ENCODE peak calls at places on chromosome 5, in eight cellular contexts. One of them, this sample, is unnamed.

GRCh38 chr5:167863883-167864282 is 427.6 kb upstream of the WWC1 start:
- DNase-seq in Right ventricle myocardium inferior: no peak
- DNase-seq in naive thymus-derived CD8-positive, alpha-beta T cell: no peak
- DNase-seq in stimulated activated CD4-positive, alpha-beta T cell treated with anti-CD3 and anti-CD28 coated beads, Interleukin-12 subunit alpha, Interleukin-12 subunit beta, amount 100 ng/mL, for 4 hours: no peak
- DNase-seq in HS-27A: no peak
- DNase-seq in occipital lobe: no peak
- DNase-seq in astrocyte of the spinal cord: no peak
- DNase-seq in fibroblast of pulmonary artery: no peak
- DNase-seq in this sample: no peak

GRCh38 chr5:72205431-72206009 is 98.2 kb downstream of the MAP1B start:
- DNase-seq in HS-27A: no peak
- DNase-seq in naive thymus-derived CD8-positive, alpha-beta T cell: no peak
- DNase-seq in fibroblast of pulmonary artery: no peak
- DNase-seq in occipital lobe: no peak
- DNase-seq in Right ventricle myocardium inferior: no peak
- DNase-seq in astrocyte of the spinal cord: peak
- DNase-seq in stimulated activated CD4-positive, alpha-beta T cell treated with anti-CD3 and anti-CD28 coated beads, Interleukin-12 subunit alpha, Interleukin-12 subunit beta, amount 100 ng/mL, for 4 hours: no peak
- DNase-seq in this sample: no peak

GRCh38 chr5:107542428-107542827 is 128.3 kb downstream of the EFNA5 start:
- DNase-seq in Right ventricle myocardium inferior: peak
- DNase-seq in astrocyte of the spinal cord: peak
- DNase-seq in stimulated activated CD4-positive, alpha-beta T cell treated with anti-CD3 and anti-CD28 coated beads, Interleukin-12 subunit alpha, Interleukin-12 subunit beta, amount 100 ng/mL, for 4 hours: no peak
- DNase-seq in HS-27A: peak
- DNase-seq in naive thymus-derived CD8-positive, alpha-beta T cell: no peak
- DNase-seq in fibroblast of pulmonary artery: peak
- DNase-seq in occipital lobe: no peak
- DNase-seq in this sample: no peak

GRCh38 chr5:180618830-180619562 is 27.7 kb upstream of the SCGB3A1 start:
- DNase-seq in fibroblast of pulmonary artery: peak
- DNase-seq in Right ventricle myocardium inferior: no peak
- DNase-seq in naive thymus-derived CD8-positive, alpha-beta T cell: peak
- DNase-seq in stimulated activated CD4-positive, alpha-beta T cell treated with anti-CD3 and anti-CD28 coated beads, Interleukin-12 subunit alpha, Interleukin-12 subunit beta, amount 100 ng/mL, for 4 hours: peak
- DNase-seq in astrocyte of the spinal cord: peak
- DNase-seq in occipital lobe: no peak
- DNase-seq in HS-27A: no peak
- DNase-seq in this sample: no peak

GRCh38 chr5:16880547-16880946 is 55.5 kb downstream of the MYO10 start:
- DNase-seq in occipital lobe: no peak
- DNase-seq in fibroblast of pulmonary artery: no peak
- DNase-seq in stimulated activated CD4-positive, alpha-beta T cell treated with anti-CD3 and anti-CD28 coated beads, Interleukin-12 subunit alpha, Interleukin-12 subunit beta, amount 100 ng/mL, for 4 hours: no peak
- DNase-seq in Right ventricle myocardium inferior: no peak
- DNase-seq in HS-27A: no peak
- DNase-seq in astrocyte of the spinal cord: no peak
- DNase-seq in naive thymus-derived CD8-positive, alpha-beta T cell: no peak
- DNase-seq in this sample: no peak

GRCh38 chr5:23007226-23007625 is 154.1 kb upstream of the CDH12 start:
- DNase-seq in astrocyte of the spinal cord: no peak
- DNase-seq in occipital lobe: no peak
- DNase-seq in fibroblast of pulmonary artery: peak
- DNase-seq in Right ventricle myocardium inferior: no peak
- DNase-seq in stimulated activated CD4-positive, alpha-beta T cell treated with anti-CD3 and anti-CD28 coated beads, Interleukin-12 subunit alpha, Interleukin-12 subunit beta, amount 100 ng/mL, for 4 hours: no peak
- DNase-seq in HS-27A: no peak
- DNase-seq in naive thymus-derived CD8-positive, alpha-beta T cell: no peak
- DNase-seq in this sample: no peak

GRCh38 chr5:127680579-127680978 is 22.6 kb upstream of the CCDC192 start:
- DNase-seq in fibroblast of pulmonary artery: no peak
- DNase-seq in naive thymus-derived CD8-positive, alpha-beta T cell: no peak
- DNase-seq in Right ventricle myocardium inferior: no peak
- DNase-seq in HS-27A: no peak
- DNase-seq in astrocyte of the spinal cord: no peak
- DNase-seq in stimulated activated CD4-positive, alpha-beta T cell treated with anti-CD3 and anti-CD28 coated beads, Interleukin-12 subunit alpha, Interleukin-12 subunit beta, amount 100 ng/mL, for 4 hours: no peak
- DNase-seq in occipital lobe: no peak
- DNase-seq in this sample: no peak

GRCh38 chr5:173721259-173722232 is 105.1 kb upstream of the BOD1 start:
- DNase-seq in Right ventricle myocardium inferior: no peak
- DNase-seq in astrocyte of the spinal cord: no peak
- DNase-seq in stimulated activated CD4-positive, alpha-beta T cell treated with anti-CD3 and anti-CD28 coated beads, Interleukin-12 subunit alpha, Interleukin-12 subunit beta, amount 100 ng/mL, for 4 hours: no peak
- DNase-seq in HS-27A: no peak
- DNase-seq in naive thymus-derived CD8-positive, alpha-beta T cell: no peak
- DNase-seq in fibroblast of pulmonary artery: no peak
- DNase-seq in occipital lobe: no peak
- DNase-seq in this sample: no peak

GRCh38 chr5:104400941-104401340 is 838.4 kb upstream of the NUDT12 start:
- DNase-seq in Right ventricle myocardium inferior: no peak
- DNase-seq in occipital lobe: no peak
- DNase-seq in HS-27A: no peak
- DNase-seq in naive thymus-derived CD8-positive, alpha-beta T cell: no peak
- DNase-seq in astrocyte of the spinal cord: no peak
- DNase-seq in fibroblast of pulmonary artery: no peak
- DNase-seq in stimulated activated CD4-positive, alpha-beta T cell treated with anti-CD3 and anti-CD28 coated beads, Interleukin-12 subunit alpha, Interleukin-12 subunit beta, amount 100 ng/mL, for 4 hours: no peak
- DNase-seq in this sample: no peak

GRCh38 chr5:138884554-138884953 is 9.4 kb upstream of the LRRTM2 start:
- DNase-seq in HS-27A: no peak
- DNase-seq in naive thymus-derived CD8-positive, alpha-beta T cell: no peak
- DNase-seq in fibroblast of pulmonary artery: no peak
- DNase-seq in astrocyte of the spinal cord: no peak
- DNase-seq in stimulated activated CD4-positive, alpha-beta T cell treated with anti-CD3 and anti-CD28 coated beads, Interleukin-12 subunit alpha, Interleukin-12 subunit beta, amount 100 ng/mL, for 4 hours: no peak
- DNase-seq in Right ventricle myocardium inferior: no peak
- DNase-seq in occipital lobe: no peak
- DNase-seq in this sample: no peak

GRCh38 chr5:176174345-176175025 is 63.7 kb upstream of the SIMC1 start:
- DNase-seq in fibroblast of pulmonary artery: no peak
- DNase-seq in astrocyte of the spinal cord: no peak
- DNase-seq in Right ventricle myocardium inferior: no peak
- DNase-seq in naive thymus-derived CD8-positive, alpha-beta T cell: no peak
- DNase-seq in HS-27A: no peak
- DNase-seq in occipital lobe: no peak
- DNase-seq in stimulated activated CD4-positive, alpha-beta T cell treated with anti-CD3 and anti-CD28 coated beads, Interleukin-12 subunit alpha, Interleukin-12 subunit beta, amount 100 ng/mL, for 4 hours: no peak
- DNase-seq in this sample: no peak

GRCh38 chr5:111548992-111549649 is 36.8 kb upstream of the STARD4 start:
- DNase-seq in Right ventricle myocardium inferior: no peak
- DNase-seq in HS-27A: no peak
- DNase-seq in fibroblast of pulmonary artery: no peak
- DNase-seq in stimulated activated CD4-positive, alpha-beta T cell treated with anti-CD3 and anti-CD28 coated beads, Interleukin-12 subunit alpha, Interleukin-12 subunit beta, amount 100 ng/mL, for 4 hours: no peak
- DNase-seq in astrocyte of the spinal cord: no peak
- DNase-seq in naive thymus-derived CD8-positive, alpha-beta T cell: no peak
- DNase-seq in occipital lobe: no peak
- DNase-seq in this sample: no peak

GRCh38 chr5:42656661-42657035 is 100.0 kb upstream of the CCDC152 start:
- DNase-seq in fibroblast of pulmonary artery: peak
- DNase-seq in Right ventricle myocardium inferior: no peak
- DNase-seq in naive thymus-derived CD8-positive, alpha-beta T cell: no peak
- DNase-seq in HS-27A: no peak
- DNase-seq in stimulated activated CD4-positive, alpha-beta T cell treated with anti-CD3 and anti-CD28 coated beads, Interleukin-12 subunit alpha, Interleukin-12 subunit beta, amount 100 ng/mL, for 4 hours: no peak
- DNase-seq in occipital lobe: no peak
- DNase-seq in astrocyte of the spinal cord: no peak
- DNase-seq in this sample: no peak

GRCh38 chr5:157388148-157388547 is 71.9 kb upstream of the NIPAL4 start:
- DNase-seq in fibroblast of pulmonary artery: no peak
- DNase-seq in Right ventricle myocardium inferior: no peak
- DNase-seq in HS-27A: no peak
- DNase-seq in astrocyte of the spinal cord: no peak
- DNase-seq in naive thymus-derived CD8-positive, alpha-beta T cell: no peak
- DNase-seq in stimulated activated CD4-positive, alpha-beta T cell treated with anti-CD3 and anti-CD28 coated beads, Interleukin-12 subunit alpha, Interleukin-12 subunit beta, amount 100 ng/mL, for 4 hours: no peak
- DNase-seq in occipital lobe: no peak
- DNase-seq in this sample: no peak

GRCh38 chr5:81534481-81534840 is 140.5 kb upstream of the ACOT12 start:
- DNase-seq in naive thymus-derived CD8-positive, alpha-beta T cell: no peak
- DNase-seq in astrocyte of the spinal cord: no peak
- DNase-seq in HS-27A: no peak
- DNase-seq in occipital lobe: no peak
- DNase-seq in fibroblast of pulmonary artery: peak
- DNase-seq in Right ventricle myocardium inferior: no peak
- DNase-seq in stimulated activated CD4-positive, alpha-beta T cell treated with anti-CD3 and anti-CD28 coated beads, Interleukin-12 subunit alpha, Interleukin-12 subunit beta, amount 100 ng/mL, for 4 hours: no peak
- DNase-seq in this sample: no peak

GRCh38 chr5:159100022-159100927 is 559 bp upstream of the EBF1 start:
- DNase-seq in naive thymus-derived CD8-positive, alpha-beta T cell: peak
- DNase-seq in occipital lobe: peak
- DNase-seq in stimulated activated CD4-positive, alpha-beta T cell treated with anti-CD3 and anti-CD28 coated beads, Interleukin-12 subunit alpha, Interleukin-12 subunit beta, amount 100 ng/mL, for 4 hours: peak
- DNase-seq in Right ventricle myocardium inferior: peak
- DNase-seq in HS-27A: peak
- DNase-seq in astrocyte of the spinal cord: peak
- DNase-seq in fibroblast of pulmonary artery: peak
- DNase-seq in this sample: peak

GRCh38 chr5:123428521-123429220 is 5.5 kb upstream of the CEP120 start:
- DNase-seq in HS-27A: no peak
- DNase-seq in Right ventricle myocardium inferior: no peak
- DNase-seq in fibroblast of pulmonary artery: no peak
- DNase-seq in occipital lobe: no peak
- DNase-seq in naive thymus-derived CD8-positive, alpha-beta T cell: no peak
- DNase-seq in astrocyte of the spinal cord: no peak
- DNase-seq in stimulated activated CD4-positive, alpha-beta T cell treated with anti-CD3 and anti-CD28 coated beads, Interleukin-12 subunit alpha, Interleukin-12 subunit beta, amount 100 ng/mL, for 4 hours: no peak
- DNase-seq in this sample: no peak

GRCh38 chr5:140145818-140146522 is 20.2 kb downstream of the IGIP start:
- DNase-seq in naive thymus-derived CD8-positive, alpha-beta T cell: peak
- DNase-seq in HS-27A: no peak
- DNase-seq in Right ventricle myocardium inferior: peak
- DNase-seq in fibroblast of pulmonary artery: peak
- DNase-seq in occipital lobe: peak
- DNase-seq in stimulated activated CD4-positive, alpha-beta T cell treated with anti-CD3 and anti-CD28 coated beads, Interleukin-12 subunit alpha, Interleukin-12 subunit beta, amount 100 ng/mL, for 4 hours: peak
- DNase-seq in astrocyte of the spinal cord: peak
- DNase-seq in this sample: no peak

This sample was measured in caudate nucleus.